ENCODE peak calls at places on chromosomes 7 and 10, in seven cellular contexts. A is CD8-positive, alpha-beta T cell; N is cardiac fibroblast; C is GM13976; L is left cardiac atrium; Z is epithelial cell of prostate; R is NCI-H1048. H is an unnamed sample.

GRCh38 chr7:118590107-118590506 is 365.6 kb downstream of the ANKRD7 start:
- DNase-seq in A (no peak), C (no peak), Z (no peak), N (no peak), R (no peak), L (no peak), H (peak; percentile 45)

GRCh38 chr10:131658476-131659110 is 242.2 kb upstream of the PPP2R2D start:
- DNase-seq in Z (no peak), N (no peak), C (no peak), R (no peak), L (no peak), A (no peak), H (no peak)

GRCh38 chr7:88357794-88358533 is 51.3 kb upstream of the STEAP4 start:
- DNase-seq in R (no peak), Z (no peak), N (peak; percentile 23), C (no peak), L (no peak), A (no peak), H (no peak)

GRCh38 chr10:35824704-35825103 is 182.6 kb upstream of the FZD8 start:
- DNase-seq in C (no peak), Z (no peak), A (no peak), L (no peak), R (no peak), N (no peak), H (no peak)

GRCh38 chr7:521221-522070 is 1.8 kb upstream of the PDGFA start:
- DNase-seq in L (peak; percentile 89), Z (no peak), C (peak; percentile 84), R (no peak), A (no peak), N (peak; percentile 58), H (no peak)

GRCh38 chr7:418636-419280 is 100.9 kb downstream of the PDGFA start:
- DNase-seq in C (no peak), Z (no peak), R (no peak), A (no peak), N (peak; percentile 20), L (no peak), H (no peak)

GRCh38 chr10:118918689-118919088 is 110.8 kb upstream of the NANOS1 start:
- DNase-seq in R (no peak), N (no peak), Z (no peak), A (no peak), L (no peak), C (no peak), H (no peak)

GRCh38 chr7:68244411-68244810 is 1247.8 kb downstream of the TYW1 start:
- DNase-seq in C (no peak), L (no peak), R (no peak), A (no peak), Z (no peak), N (no peak), H (no peak)

GRCh38 chr10:126536148-126536547 is 134.3 kb downstream of the C10orf90 start:
- DNase-seq in N (peak; percentile 14), Z (no peak), A (no peak), R (no peak), C (no peak), L (no peak), H (no peak)

GRCh38 chr10:111872591-111872990 is 311.0 kb downstream of the GPAM start:
- DNase-seq in C (no peak), R (no peak), N (no peak), Z (peak; percentile 24), A (no peak), L (no peak), H (no peak)

GRCh38 chr10:129707406-129708388 is 240.7 kb downstream of the MGMT start:
- DNase-seq in R (peak; percentile 0), Z (no peak), A (no peak), C (no peak), L (peak; percentile 33), N (peak; percentile 74), H (no peak)

GRCh38 chr7:55517191-55517633 is 55.1 kb downstream of the VOPP1 start:
- DNase-seq in C (peak; percentile 71), N (no peak), A (peak; percentile 48), L (no peak), Z (no peak), R (no peak), H (no peak)

GRCh38 chr7:140672382-140673062 is at the start of gene ADCK2:
- DNase-seq in N (peak; percentile 17), R (no peak), C (peak; percentile 93), L (peak; percentile 55), Z (no peak), A (peak; percentile 52), H (no peak)

GRCh38 chr7:123537026-123537642 is 2.7 kb upstream of the IQUB start:
- DNase-seq in N (peak; percentile 48), C (no peak), L (no peak), R (no peak), Z (no peak), A (no peak), H (no peak)